ENCODE peak calls at places on chromosomes 2 and 18, in six cellular contexts. One of them, this sample, is unnamed.

GRCh38 chr2:218806346-218806978 is 24.5 kb downstream of the CYP27A1 start:
- DNase-seq in small intestine: peak; percentile 24
- DNase-seq in AG04450: peak; percentile 84
- DNase-seq in A549: peak; percentile 14
- DNase-seq in GM23248: peak; percentile 99
- DNase-seq in spleen: no peak
- DNase-seq in this sample: no peak

GRCh38 chr2:68420254-68420910 is 46.7 kb downstream of the FBXO48 start:
- DNase-seq in small intestine: no peak
- DNase-seq in AG04450: no peak
- DNase-seq in A549: no peak
- DNase-seq in GM23248: peak; percentile 7
- DNase-seq in spleen: no peak
- DNase-seq in this sample: no peak

GRCh38 chr2:171487803-171488259 is 34.4 kb upstream of the CYBRD1 start:
- DNase-seq in small intestine: peak; percentile 97
- DNase-seq in AG04450: no peak
- DNase-seq in A549: no peak
- DNase-seq in GM23248: no peak
- DNase-seq in spleen: no peak
- DNase-seq in this sample: no peak

GRCh38 chr2:233532971-233533370 is 33.6 kb downstream of the USP40 start:
- DNase-seq in small intestine: no peak
- DNase-seq in AG04450: no peak
- DNase-seq in A549: no peak
- DNase-seq in GM23248: no peak
- DNase-seq in spleen: no peak
- DNase-seq in this sample: no peak

GRCh38 chr2:109531896-109532727 is 81.7 kb downstream of the SEPTIN10 start:
- DNase-seq in small intestine: no peak
- DNase-seq in AG04450: no peak
- DNase-seq in A549: no peak
- DNase-seq in GM23248: no peak
- DNase-seq in spleen: peak; percentile 51
- DNase-seq in this sample: no peak

GRCh38 chr2:168090366-168091019 is 156.9 kb downstream of the STK39 start:
- DNase-seq in small intestine: no peak
- DNase-seq in AG04450: no peak
- DNase-seq in A549: no peak
- DNase-seq in GM23248: no peak
- DNase-seq in spleen: no peak
- DNase-seq in this sample: no peak

GRCh38 chr2:15968280-15969178 is 28.2 kb downstream of the MYCN start:
- DNase-seq in small intestine: no peak
- DNase-seq in AG04450: no peak
- DNase-seq in A549: no peak
- DNase-seq in GM23248: no peak
- DNase-seq in spleen: no peak
- DNase-seq in this sample: no peak

GRCh38 chr2:221896505-221897151 is 324.5 kb upstream of the EPHA4 start:
- DNase-seq in small intestine: no peak
- DNase-seq in AG04450: no peak
- DNase-seq in A549: no peak
- DNase-seq in GM23248: peak; percentile 83
- DNase-seq in spleen: no peak
- DNase-seq in this sample: no peak

GRCh38 chr2:74528600-74529356 is 728 bp downstream of the AUP1 start:
- DNase-seq in small intestine: no peak
- DNase-seq in AG04450: no peak
- DNase-seq in A549: no peak
- DNase-seq in GM23248: no peak
- DNase-seq in spleen: no peak
- DNase-seq in this sample: no peak

GRCh38 chr2:31193806-31194205 is 23.5 kb downstream of the CAPN14 start:
- DNase-seq in small intestine: no peak
- DNase-seq in AG04450: no peak
- DNase-seq in A549: no peak
- DNase-seq in GM23248: no peak
- DNase-seq in spleen: no peak
- DNase-seq in this sample: no peak

GRCh38 chr18:9068346-9068745 is 34.2 kb upstream of the NDUFV2 start:
- DNase-seq in small intestine: peak; percentile 43
- DNase-seq in AG04450: no peak
- DNase-seq in A549: no peak
- DNase-seq in GM23248: no peak
- DNase-seq in spleen: no peak
- DNase-seq in this sample: no peak

GRCh38 chr2:232884001-232884421 is 13.9 kb downstream of the SNORC start:
- DNase-seq in small intestine: no peak
- DNase-seq in AG04450: no peak
- DNase-seq in A549: no peak
- DNase-seq in GM23248: no peak
- DNase-seq in spleen: peak; percentile 63
- DNase-seq in this sample: no peak

GRCh38 chr2:117359266-117359970 is 455.1 kb upstream of the DDX18 start:
- DNase-seq in small intestine: no peak
- DNase-seq in AG04450: no peak
- DNase-seq in A549: no peak
- DNase-seq in GM23248: no peak
- DNase-seq in spleen: no peak
- DNase-seq in this sample: no peak

GRCh38 chr2:129877795-129878775 is 101.4 kb upstream of the RAB6C start:
- DNase-seq in small intestine: peak; percentile 8
- DNase-seq in AG04450: no peak
- DNase-seq in A549: peak; percentile 27
- DNase-seq in GM23248: peak; percentile 68
- DNase-seq in spleen: peak; percentile 86
- DNase-seq in this sample: no peak

GRCh38 chr2:28405537-28405936 is 12.9 kb downstream of the FOSL2 start:
- DNase-seq in small intestine: no peak
- DNase-seq in AG04450: no peak
- DNase-seq in A549: no peak
- DNase-seq in GM23248: no peak
- DNase-seq in spleen: no peak
- DNase-seq in this sample: no peak

GRCh38 chr2:18650221-18650620 is 60.9 kb upstream of the NT5C1B start:
- DNase-seq in small intestine: no peak
- DNase-seq in AG04450: no peak
- DNase-seq in A549: no peak
- DNase-seq in GM23248: no peak
- DNase-seq in spleen: no peak
- DNase-seq in this sample: no peak

GRCh38 chr18:44388347-44388746 is 292.3 kb upstream of the SETBP1 start:
- DNase-seq in small intestine: no peak
- DNase-seq in AG04450: no peak
- DNase-seq in A549: no peak
- DNase-seq in GM23248: no peak
- DNase-seq in spleen: no peak
- DNase-seq in this sample: no peak

GRCh38 chr2:27308359-27308875 is at the start of gene UCN:
- DNase-seq in small intestine: no peak
- DNase-seq in AG04450: no peak
- DNase-seq in A549: no peak
- DNase-seq in GM23248: peak; percentile 72
- DNase-seq in spleen: peak; percentile 62
- DNase-seq in this sample: no peak

GRCh38 chr2:172288603-172289002 is 138.8 kb upstream of the ITGA6 start:
- DNase-seq in small intestine: peak; percentile 67
- DNase-seq in AG04450: no peak
- DNase-seq in A549: no peak
- DNase-seq in GM23248: peak; percentile 34
- DNase-seq in spleen: no peak
- DNase-seq in this sample: no peak

DNA sequence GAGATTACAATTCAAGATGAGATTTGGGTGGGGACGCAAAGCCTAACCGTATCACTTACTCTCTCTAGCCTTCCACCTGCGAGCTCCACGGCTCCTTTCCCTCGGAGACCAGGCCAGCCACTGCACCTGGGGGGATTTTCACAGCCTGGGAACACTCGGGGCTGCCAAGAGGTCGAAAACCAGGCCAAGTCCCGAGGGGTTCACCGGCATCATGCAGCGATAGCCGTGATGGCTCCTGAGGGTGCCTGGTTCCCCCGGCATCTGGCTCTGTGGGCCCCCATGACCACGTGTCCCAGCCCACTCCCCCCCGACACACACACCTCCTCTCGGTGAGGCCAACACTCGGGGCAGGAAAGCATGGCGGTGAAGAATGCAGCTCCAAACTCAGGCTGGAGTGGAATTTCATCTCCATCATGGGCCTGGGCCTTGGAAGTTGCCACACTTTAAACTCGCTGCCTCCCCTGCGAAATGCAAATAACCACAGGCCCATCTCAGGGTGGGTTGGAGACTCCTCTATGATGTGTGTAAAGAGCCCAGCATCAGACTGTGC is 32.6 kb downstream of the ADCY3 start:
- DNase-seq in small intestine: no peak
- DNase-seq in AG04450: no peak
- DNase-seq in A549: no peak
- DNase-seq in GM23248: no peak
- DNase-seq in spleen: no peak
- DNase-seq in this sample: no peak
- H3K9me3 ChIP-seq in small intestine: no peaks in the 10 kb centered on the region
- H3K9me3 ChIP-seq in AG04450: peaks cover 2% of the 10 kb centered on the region
- H3K9me3 ChIP-seq in A549: peaks cover under 1% of the 10 kb centered on the region
- H3K9me3 ChIP-seq in GM23248: no peaks in the 10 kb centered on the region
- H3K9me3 ChIP-seq in spleen: no peaks in the 10 kb centered on the region
- H3K9me3 ChIP-seq in this sample: no peaks in the 10 kb centered on the region

GRCh38 chr2:14358774-14359173 is 273.7 kb upstream of the LRATD1 start:
- DNase-seq in small intestine: no peak
- DNase-seq in AG04450: no peak
- DNase-seq in A549: no peak
- DNase-seq in GM23248: no peak
- DNase-seq in spleen: no peak
- DNase-seq in this sample: no peak
- H3K9me3 ChIP-seq in small intestine: no peaks in the 10 kb centered on the region
- H3K9me3 ChIP-seq in AG04450: no peaks in the 10 kb centered on the region
- H3K9me3 ChIP-seq in A549: no peaks in the 10 kb centered on the region
- H3K9me3 ChIP-seq in GM23248: no peaks in the 10 kb centered on the region
- H3K9me3 ChIP-seq in spleen: no peaks in the 10 kb centered on the region
- H3K9me3 ChIP-seq in this sample: no peaks in the 10 kb centered on the region

DNA sequence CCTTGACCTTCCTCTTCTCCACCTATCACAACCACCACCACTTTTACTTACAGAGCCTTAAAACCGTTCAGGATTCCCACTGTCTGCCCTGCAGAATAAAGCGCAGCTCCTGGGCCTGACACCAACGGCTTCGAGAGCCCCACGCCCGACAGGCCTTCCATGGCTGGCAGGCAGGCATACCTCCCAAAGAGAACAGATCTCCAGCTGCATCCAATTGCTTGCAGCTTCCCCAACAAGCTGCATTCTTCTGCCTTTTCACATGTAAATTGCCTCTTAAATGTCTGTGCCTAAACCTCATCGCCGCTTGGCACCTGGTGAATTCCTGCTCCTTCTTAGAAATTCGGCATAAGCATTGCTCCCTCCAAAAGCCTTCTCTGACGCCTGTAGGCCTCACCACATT is 31.5 kb upstream of the FAM124B start:
- DNase-seq in small intestine: no peak
- DNase-seq in AG04450: no peak
- DNase-seq in A549: no peak
- DNase-seq in GM23248: no peak
- DNase-seq in spleen: no peak
- DNase-seq in this sample: no peak
- H3K9me3 ChIP-seq in small intestine: no peaks in the 10 kb centered on the region
- H3K9me3 ChIP-seq in AG04450: no peaks in the 10 kb centered on the region
- H3K9me3 ChIP-seq in A549: no peaks in the 10 kb centered on the region
- H3K9me3 ChIP-seq in GM23248: no peaks in the 10 kb centered on the region
- H3K9me3 ChIP-seq in spleen: no peaks in the 10 kb centered on the region
- H3K9me3 ChIP-seq in this sample: no peaks in the 10 kb centered on the region

GRCh38 chr18:14914771-14915170 is 166.8 kb downstream of the ANKRD30B start:
- DNase-seq in small intestine: no peak
- DNase-seq in AG04450: no peak
- DNase-seq in A549: no peak
- DNase-seq in GM23248: peak; percentile 7
- DNase-seq in spleen: no peak
- DNase-seq in this sample: no peak

GRCh38 chr18:14919666-14920065 is 171.7 kb downstream of the ANKRD30B start:
- DNase-seq in small intestine: peak; percentile 82
- DNase-seq in AG04450: no peak
- DNase-seq in A549: no peak
- DNase-seq in GM23248: no peak
- DNase-seq in spleen: no peak
- DNase-seq in this sample: no peak

GRCh38 chr18:14916851-14917250 is 168.9 kb downstream of the ANKRD30B start:
- DNase-seq in small intestine: no peak
- DNase-seq in AG04450: no peak
- DNase-seq in A549: no peak
- DNase-seq in GM23248: no peak
- DNase-seq in spleen: no peak
- DNase-seq in this sample: no peak

GRCh38 chr18:14916181-14916580 is 168.2 kb downstream of the ANKRD30B start:
- DNase-seq in small intestine: no peak
- DNase-seq in AG04450: no peak
- DNase-seq in A549: no peak
- DNase-seq in GM23248: no peak
- DNase-seq in spleen: no peak
- DNase-seq in this sample: no peak

GRCh38 chr18:14917311-14917710 is 169.3 kb downstream of the ANKRD30B start:
- DNase-seq in small intestine: no peak
- DNase-seq in AG04450: no peak
- DNase-seq in A549: no peak
- DNase-seq in GM23248: no peak
- DNase-seq in spleen: no peak
- DNase-seq in this sample: no peak
- H3K9me3 ChIP-seq in small intestine: no peaks in the 10 kb centered on the region
- H3K9me3 ChIP-seq in AG04450: peaks cover 34% of the 10 kb centered on the region
- H3K9me3 ChIP-seq in A549: no peaks in the 10 kb centered on the region
- H3K9me3 ChIP-seq in GM23248: no peaks in the 10 kb centered on the region
- H3K9me3 ChIP-seq in spleen: no peaks in the 10 kb centered on the region
- H3K9me3 ChIP-seq in this sample: no peaks in the 10 kb centered on the region

GRCh38 chr2:5845798-5846197 is 153.6 kb downstream of the SOX11 start:
- DNase-seq in small intestine: no peak
- DNase-seq in AG04450: no peak
- DNase-seq in A549: peak; percentile 4
- DNase-seq in GM23248: no peak
- DNase-seq in spleen: no peak
- DNase-seq in this sample: no peak

GRCh38 chr2:5846881-5847280 is 154.7 kb downstream of the SOX11 start:
- DNase-seq in small intestine: no peak
- DNase-seq in AG04450: peak; percentile 20
- DNase-seq in A549: no peak
- DNase-seq in GM23248: no peak
- DNase-seq in spleen: no peak
- DNase-seq in this sample: no peak

GRCh38 chr2:5854797-5855196 is 162.6 kb downstream of the SOX11 start:
- DNase-seq in small intestine: no peak
- DNase-seq in AG04450: no peak
- DNase-seq in A549: no peak
- DNase-seq in GM23248: no peak
- DNase-seq in spleen: no peak
- DNase-seq in this sample: no peak

DNA sequence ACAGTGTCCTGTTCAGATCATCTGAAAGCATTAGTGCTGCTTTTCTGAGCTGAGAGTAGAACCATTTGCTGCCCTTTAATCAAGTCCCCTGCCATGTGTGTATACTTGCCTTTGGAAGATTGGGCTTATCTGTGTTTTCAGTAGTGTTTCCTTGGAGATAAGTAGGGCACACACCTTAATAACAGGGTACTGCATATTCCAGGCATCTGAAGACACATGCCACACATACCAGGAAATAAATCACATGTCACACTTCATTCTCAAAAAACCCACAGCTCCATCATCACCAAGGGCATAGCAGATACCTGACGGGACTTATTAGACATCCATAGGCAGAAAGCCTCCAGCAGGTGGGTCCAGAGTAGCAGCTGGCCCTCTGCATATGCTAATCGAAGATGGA is 157.4 kb downstream of the SOX11 start:
- DNase-seq in small intestine: no peak
- DNase-seq in AG04450: no peak
- DNase-seq in A549: no peak
- DNase-seq in GM23248: no peak
- DNase-seq in spleen: no peak
- DNase-seq in this sample: no peak
- H3K9me3 ChIP-seq in small intestine: no peaks in the 10 kb centered on the region
- H3K9me3 ChIP-seq in AG04450: no peaks in the 10 kb centered on the region
- H3K9me3 ChIP-seq in A549: peaks cover 4% of the 10 kb centered on the region
- H3K9me3 ChIP-seq in GM23248: no peaks in the 10 kb centered on the region
- H3K9me3 ChIP-seq in spleen: no peaks in the 10 kb centered on the region
- H3K9me3 ChIP-seq in this sample: no peaks in the 10 kb centered on the region